ENCODE peak calls at places on chromosomes 6 and 20, in six cellular contexts. S, C, H, Q, G and O are unnamed samples.

GRCh38 chr6:53702316-53702715 is 36.8 kb upstream of the KLHL31 start:
- DNase-seq in Q (no peak), H (no peak), C (no peak), S (no peak), G (no peak), O (no peak)

GRCh38 chr6:139888691-139889122 is 514.3 kb upstream of the CITED2 start:
- DNase-seq in C (no peak), Q (no peak), H (no peak), S (no peak), G (no peak), O (no peak)

GRCh38 chr6:37987008-37987407 is 167.5 kb downstream of the ZFAND3 start:
- DNase-seq in G (no peak), H (no peak), S (no peak), C (no peak), Q (no peak), O (no peak)

GRCh38 chr6:145063091-145063490 is 672.2 kb downstream of the EPM2A start:
- DNase-seq in H (no peak), S (no peak), C (no peak), G (no peak), Q (no peak), O (no peak)

GRCh38 chr6:23498013-23498412 is 628.0 kb upstream of the NRSN1 start:
- DNase-seq in S (no peak), H (no peak), G (no peak), Q (no peak), C (no peak), O (no peak)

GRCh38 chr6:108768176-108768555 is 80.1 kb upstream of the ARMC2 start:
- DNase-seq in H (no peak), Q (no peak), S (no peak), G (no peak), C (no peak), O (no peak)

GRCh38 chr6:167551634-167552630 is 227.0 kb downstream of the TTLL2 start:
- DNase-seq in C (no peak), S (no peak), H (no peak), G (no peak), Q (no peak), O (no peak)

GRCh38 chr20:25394276-25394675 is 3.6 kb upstream of the ABHD12 start:
- DNase-seq in C (no peak), H (no peak), Q (no peak), S (no peak), G (no peak), O (no peak)

GRCh38 chr6:116542426-116542825 is 3.1 kb downstream of the TRAPPC3L start:
- DNase-seq in Q (no peak), S (no peak), G (peak; percentile 18), H (no peak), C (no peak), O (no peak)

GRCh38 chr6:2305951-2306350 is 60.5 kb upstream of the GMDS start:
- DNase-seq in S (no peak), G (no peak), C (no peak), Q (no peak), H (no peak), O (no peak)

GRCh38 chr6:42451146-42451594 is 556 bp downstream of the TRERF1 start:
- DNase-seq in G (no peak), S (peak; percentile 75), H (no peak), Q (no peak), C (no peak), O (no peak)

GRCh38 chr20:4401601-4402000 is 320.1 kb upstream of the PRND start:
- DNase-seq in Q (no peak), S (no peak), C (no peak), G (no peak), H (no peak), O (no peak)

GRCh38 chr6:125787791-125788190 is 3.0 kb upstream of the NCOA7 start:
- DNase-seq in S (no peak), C (no peak), H (no peak), Q (no peak), G (no peak), O (no peak)

GRCh38 chr6:116406678-116407345 is 36.1 kb downstream of the DSE start:
- DNase-seq in Q (no peak), S (no peak), C (no peak), H (no peak), G (no peak), O (no peak)

GRCh38 chr6:434051-434705 is 42.6 kb downstream of the IRF4 start:
- DNase-seq in Q (no peak), C (no peak), S (no peak), G (no peak), H (no peak), O (no peak)

GRCh38 chr20:49247792-49248191 is 28.6 kb downstream of the DDX27 start:
- DNase-seq in Q (no peak), G (no peak), S (no peak), C (no peak), H (no peak), O (no peak)